ENCODE peak calls at places on chromosomes 13 and 19, in six cellular contexts. A is activated CD8-positive, alpha-beta T cell treated with anti-CD3 and anti-CD28 coated beads for 36 hours; L is BJ; B is colonic mucosa; O is heart right ventricle; D is bronchial epithelial cell. Q is an unnamed sample.

GRCh38 chr19:39082745-39083598 is 1.2 kb upstream of the ACP7 start:
- DNase-seq in A (no peak), L (no peak), D (peak), O (no peak), B (no peak), Q (no peak)

GRCh38 chr13:84672616-84673015 is 790.3 kb upstream of the SLITRK1 start:
- DNase-seq in B (no peak), L (no peak), A (no peak), D (no peak), O (no peak), Q (no peak)

GRCh38 chr19:38736413-38737280 is 7.6 kb downstream of the CAPN12 start:
- DNase-seq in L (no peak), D (peak), O (peak), B (peak), A (peak), Q (peak)

GRCh38 chr19:16544468-16545231 is 2.4 kb upstream of the CHERP start:
- DNase-seq in O (no peak), B (no peak), A (no peak), D (no peak), L (no peak), Q (peak)

GRCh38 chr13:75353786-75354193 is 128.2 kb downstream of the TBC1D4 start:
- DNase-seq in D (no peak), B (no peak), L (no peak), A (peak), O (no peak), Q (peak)

GRCh38 chr19:57141699-57142098 is 3.3 kb downstream of the ZIM3 start:
- DNase-seq in D (no peak), B (no peak), O (no peak), L (no peak), A (no peak), Q (no peak)

GRCh38 chr19:2099054-2099501 is 2.4 kb downstream of the IZUMO4 start:
- DNase-seq in L (no peak), A (no peak), B (no peak), O (no peak), D (no peak), Q (no peak)

GRCh38 chr13:39804332-39805231 is 149.1 kb downstream of the COG6 start:
- DNase-seq in O (no peak), A (no peak), D (no peak), B (no peak), L (no peak), Q (no peak)

GRCh38 chr13:112885782-112886268 is 83.2 kb upstream of the MCF2L start:
- DNase-seq in L (peak), A (no peak), D (peak), O (peak), B (peak), Q (peak)

GRCh38 chr19:34260771-34261173 is 6.4 kb downstream of the GARRE1 start:
- DNase-seq in L (no peak), A (no peak), B (no peak), O (no peak), D (no peak), Q (no peak)

GRCh38 chr19:5058456-5059190 is 89.7 kb downstream of the KDM4B start:
- DNase-seq in D (peak), L (no peak), A (no peak), O (no peak), B (no peak), Q (no peak)

GRCh38 chr19:3075605-3076431 is 13.5 kb upstream of the TLE5 start:
- DNase-seq in L (no peak), A (peak), O (no peak), D (no peak), B (peak), Q (peak)

GRCh38 chr13:25196971-25197370 is 24.9 kb upstream of the AMER2 start:
- DNase-seq in O (no peak), B (no peak), A (no peak), L (no peak), D (no peak), Q (no peak)

GRCh38 chr19:4620675-4621074 is 18.6 kb upstream of the TNFAIP8L1 start:
- DNase-seq in B (no peak), A (no peak), D (no peak), L (no peak), O (no peak), Q (no peak)

GRCh38 chr19:23406716-23407115 is 11.4 kb upstream of the ZNF91 start:
- DNase-seq in D (no peak), A (no peak), O (no peak), L (no peak), B (no peak), Q (no peak)

GRCh38 chr19:45098521-45099464 is 5.8 kb downstream of the PPP1R37 start:
- DNase-seq in A (no peak), D (no peak), B (no peak), O (peak), L (no peak), Q (no peak)

GRCh38 chr13:78806457-78806856 is 147.5 kb upstream of the OBI1 start:
- DNase-seq in D (no peak), O (no peak), L (no peak), B (no peak), A (no peak), Q (no peak)

GRCh38 chr19:1975081-1975480 is 34.1 kb downstream of the CSNK1G2 start:
- DNase-seq in L (no peak), B (no peak), D (no peak), A (no peak), O (no peak), Q (no peak)

GRCh38 chr19:49502866-49503581 is 6.8 kb downstream of the RPS11 start:
- DNase-seq in A (peak), L (peak), B (no peak), O (peak), D (peak), Q (no peak)

GRCh38 chr13:111165189-111165588 is 50.1 kb downstream of the ARHGEF7 start:
- DNase-seq in L (no peak), A (no peak), B (no peak), O (no peak), D (no peak), Q (no peak)

GRCh38 chr13:111167290-111167689 is 52.2 kb downstream of the ARHGEF7 start:
- DNase-seq in L (no peak), O (no peak), B (no peak), D (no peak), A (no peak), Q (no peak)

GRCh38 chr13:111166882-111167281 is 51.8 kb downstream of the ARHGEF7 start:
- DNase-seq in A (no peak), O (no peak), D (no peak), L (no peak), B (no peak), Q (no peak)

GRCh38 chr13:111168116-111168515 is 53.0 kb downstream of the ARHGEF7 start:
- DNase-seq in O (no peak), L (no peak), B (no peak), A (no peak), D (no peak), Q (no peak)

DNA sequence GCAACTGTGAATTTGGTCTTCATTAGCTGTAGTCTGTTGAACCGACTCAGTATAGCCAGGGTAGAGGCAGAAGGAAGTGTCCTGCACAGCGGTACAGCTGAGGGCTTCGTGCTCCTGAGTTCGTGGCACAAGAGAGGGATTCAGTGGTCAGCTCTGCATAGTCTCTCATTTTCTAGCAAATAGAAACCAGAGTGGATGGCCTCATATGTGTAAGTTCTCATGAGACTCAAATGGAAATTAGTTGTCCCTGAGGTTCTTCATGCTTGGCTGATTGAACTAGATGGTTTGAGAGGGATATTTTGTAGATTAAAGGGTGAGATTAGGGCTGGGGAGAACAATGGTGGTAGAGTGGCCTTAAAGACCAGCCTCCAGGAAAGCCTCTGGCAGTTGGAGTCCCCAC is 50.5 kb downstream of the ARHGEF7 start:
- DNase-seq in A (no peak), D (no peak), L (no peak), B (no peak), O (no peak), Q (peak)
- TF ChIP-seq CTCF in A (no peak), D (no peak), L (no peak), B (no peak), O (no peak), Q (no peak)

GRCh38 chr19:741506-742131 is 9.3 kb upstream of the MISP start:
- DNase-seq in B (no peak), O (no peak), D (no peak), A (peak), L (no peak), Q (no peak)
- TF ChIP-seq CTCF in B (no peak), O (no peak), D (no peak), A (no peak), L (peak), Q (no peak)

DNA sequence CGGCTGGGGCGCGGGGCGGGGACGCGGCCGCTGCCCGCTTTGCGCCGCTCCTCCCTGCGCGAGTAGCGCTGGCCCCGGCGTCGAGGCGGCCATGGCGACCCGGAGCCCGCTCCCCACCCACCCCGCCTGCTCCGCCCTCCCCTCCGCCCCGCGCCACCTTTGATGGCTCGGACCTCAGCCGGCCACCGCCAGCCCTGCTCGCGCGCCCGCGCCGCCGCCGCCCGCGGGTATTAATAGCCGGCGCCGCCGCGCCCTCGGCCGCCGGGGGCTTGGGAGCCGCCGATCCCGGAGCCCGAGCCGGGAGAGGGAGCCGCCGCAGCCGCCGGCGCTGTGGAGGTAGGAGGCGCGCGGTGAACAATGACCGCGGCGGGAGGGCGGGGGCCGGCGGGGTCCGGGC is 261 bp downstream of the FARP1 start:
- DNase-seq in A (no peak), D (no peak), B (no peak), L (no peak), O (peak), Q (no peak)
- TF ChIP-seq CTCF in A (no peak), D (no peak), B (no peak), L (no peak), O (no peak), Q (no peak)

GRCh38 chr13:50991624-50992610 is 82.3 kb downstream of the RNASEH2B start:
- DNase-seq in O (no peak), B (no peak), L (no peak), D (no peak), A (peak), Q (peak)
- TF ChIP-seq CTCF in O (no peak), B (no peak), L (no peak), D (no peak), A (no peak), Q (no peak)

GRCh38 chr13:91046715-91047327 is 300.7 kb upstream of the MIR17HG start:
- DNase-seq in A (no peak), L (no peak), B (no peak), D (no peak), O (no peak), Q (no peak)
- TF ChIP-seq CTCF in A (no peak), L (no peak), B (no peak), D (no peak), O (no peak), Q (no peak)

DNA sequence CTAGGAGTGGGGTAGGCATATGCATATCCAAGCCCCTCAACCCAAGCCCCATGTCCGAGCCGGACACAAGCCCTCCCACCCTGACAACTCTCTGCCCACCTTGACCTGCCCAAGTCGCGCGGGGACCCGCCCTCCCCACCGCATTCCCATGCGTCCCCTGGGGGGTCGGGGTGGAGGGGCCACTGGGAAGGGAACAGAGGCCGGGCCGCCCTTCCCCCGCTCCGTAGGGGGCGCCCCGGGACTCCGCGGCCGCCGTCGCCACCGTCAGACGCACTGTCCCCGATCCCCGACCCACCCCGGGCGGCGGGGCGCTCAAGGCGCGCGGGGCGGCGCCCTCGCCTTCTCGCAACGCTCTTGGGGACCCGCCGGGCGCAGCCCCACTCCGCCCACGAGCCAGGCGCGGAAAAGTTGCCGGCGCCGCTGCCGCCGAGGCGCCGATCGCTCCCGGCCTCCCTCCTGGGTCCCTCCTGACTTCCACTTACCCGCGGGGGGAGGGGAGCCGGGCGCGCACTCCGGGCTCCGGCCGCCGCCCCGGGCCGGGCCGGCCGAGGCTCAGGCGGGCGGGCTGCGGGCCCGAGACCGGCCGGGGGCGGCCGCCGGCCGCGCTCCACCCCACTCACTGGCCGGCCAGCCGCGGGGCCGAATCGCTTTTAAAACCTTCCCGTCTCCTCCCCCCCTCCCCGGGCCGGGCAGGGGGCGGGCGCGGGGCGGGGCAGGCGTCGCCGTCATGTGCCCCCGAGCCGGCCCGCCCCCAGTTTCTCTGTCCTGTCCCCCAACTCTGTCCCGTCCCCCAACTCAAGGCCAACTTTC is 34.4 kb upstream of the NANOS3 start:
- DNase-seq in L (no peak), A (peak), O (peak), D (no peak), B (peak), Q (peak)
- TF ChIP-seq CTCF in L (no peak), A (no peak), O (peak), D (no peak), B (no peak), Q (peak)

DNA sequence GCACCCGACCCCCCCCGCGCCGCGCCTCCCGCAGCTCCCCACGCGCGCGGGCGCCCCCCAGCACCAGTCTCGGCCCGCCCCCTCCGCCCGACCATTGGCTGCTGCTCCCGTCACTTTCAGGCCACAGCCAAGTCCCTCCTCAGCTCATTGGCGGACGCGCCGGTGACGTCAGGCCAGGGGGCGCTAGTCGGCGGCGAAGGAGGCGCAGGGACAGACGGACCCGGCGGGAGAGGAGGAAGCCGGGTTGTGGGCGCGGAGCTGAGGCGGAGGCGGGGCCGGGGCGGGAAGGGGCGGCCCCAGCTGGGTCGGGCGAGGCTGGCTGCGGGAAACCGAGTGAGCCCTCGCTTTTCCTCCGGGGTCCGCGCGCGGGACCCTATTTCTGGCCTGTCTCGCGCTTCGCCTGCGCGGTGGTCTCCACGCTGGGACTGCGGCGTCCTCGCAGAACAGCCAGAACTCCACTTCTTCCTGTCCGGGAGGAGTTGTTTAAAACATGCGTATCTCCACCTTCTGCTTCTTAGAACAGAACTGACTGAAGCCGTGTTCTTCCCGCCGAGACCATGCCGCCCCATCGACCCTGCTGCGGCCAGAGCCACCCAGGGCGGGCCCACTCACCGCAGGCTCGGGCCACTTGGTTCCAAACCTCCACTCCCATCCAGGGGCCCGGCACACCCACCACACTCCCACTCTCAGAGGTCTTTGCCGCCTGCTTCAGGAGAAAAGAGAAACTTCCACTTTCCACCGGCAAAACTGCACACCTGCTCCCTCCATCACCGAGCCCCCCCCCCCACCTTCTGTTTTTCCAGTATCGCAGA is 459 bp upstream of the TMTC4 start:
- DNase-seq in D (peak), B (peak), O (peak), A (peak), L (peak), Q (peak)
- TF ChIP-seq CTCF in D (peak), B (no peak), O (peak), A (no peak), L (peak), Q (peak)

DNA sequence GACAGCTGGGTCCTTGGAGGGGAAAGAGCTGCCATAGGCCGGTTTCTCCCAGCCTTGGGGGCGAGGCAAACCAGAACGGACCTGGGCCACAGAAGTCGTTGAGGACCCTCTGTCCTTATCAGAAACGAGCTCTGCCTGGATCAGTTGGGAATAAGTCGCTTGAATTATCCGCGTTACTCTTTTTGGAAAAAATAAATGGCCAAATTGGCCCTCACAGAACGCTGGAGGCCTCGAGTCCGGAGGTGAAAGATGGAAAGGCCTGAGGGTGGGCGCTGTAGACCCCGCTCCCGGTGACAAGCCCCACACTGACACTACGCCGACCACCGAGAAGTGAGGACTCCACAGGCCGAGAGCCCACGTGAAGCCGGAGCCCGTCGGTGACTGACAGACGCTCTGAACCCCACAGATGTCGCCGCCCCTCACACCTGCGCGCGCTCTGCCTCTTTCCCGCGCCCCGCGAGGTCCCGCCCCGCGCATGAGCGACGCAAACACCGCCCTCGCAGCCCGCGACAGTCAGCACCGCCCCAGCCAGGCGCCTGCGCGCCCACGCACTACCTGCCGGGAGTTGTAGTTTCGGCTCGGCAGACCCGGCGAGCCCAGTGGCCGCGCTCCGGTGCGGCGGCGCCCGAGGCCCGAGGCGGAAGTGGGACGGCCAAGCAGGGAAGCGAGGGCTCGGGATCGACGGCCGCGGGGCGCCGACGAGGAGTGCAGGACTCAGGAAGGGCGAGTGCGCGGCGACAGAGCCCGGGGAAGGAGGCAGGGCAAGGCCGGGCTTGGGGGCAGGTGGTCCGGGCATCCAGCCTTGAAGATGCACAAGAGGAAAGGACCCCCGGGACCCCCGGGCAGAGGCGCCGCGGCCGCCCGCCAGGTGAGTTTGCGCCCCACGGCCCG is at the start of the genes BRME1 and CC2D1A:
- DNase-seq in B (peak), L (no peak), A (peak), O (peak), D (peak), Q (peak)
- TF ChIP-seq CTCF in B (no peak), L (no peak), A (no peak), O (peak), D (no peak), Q (no peak)